ENCODE peak calls at places on chromosomes 16 and 17, in ten cellular contexts. O is mesenchymal stem cell, I is heart right ventricle, J is A549, T is fibroblast of the aortic adventitia, K is transverse colon, R is psoas muscle, F is body of pancreas, Y is SJSA1, B is brain microvascular endothelial cell. H is an unnamed sample.

GRCh38 chr16:57475711-57476339 is 10.5 kb downstream of the DOK4 start:
- DNase-seq in T (no peak), B (peak), I (no peak), J (peak), K (peak), O (peak), F (peak), Y (no peak), R (no peak), H (no peak)

GRCh38 chr17:50631908-50632571 is 2.6 kb upstream of the ABCC3 start:
- DNase-seq in K (no peak), R (no peak), Y (no peak), O (no peak), F (no peak), B (no peak), T (no peak), I (no peak), J (peak), H (peak)

GRCh38 chr17:65901394-65901793 is 290.5 kb downstream of the CEP112 start:
- DNase-seq in I (no peak), Y (no peak), R (no peak), T (no peak), B (no peak), O (no peak), J (no peak), K (no peak), F (no peak), H (no peak)

GRCh38 chr17:82172461-82173160 is 40.0 kb downstream of the CCDC57 start:
- DNase-seq in K (no peak), R (no peak), Y (no peak), T (no peak), F (no peak), I (no peak), B (no peak), O (no peak), J (no peak), H (no peak)

GRCh38 chr16:649646-650045 is 481 bp downstream of the WDR90 start:
- DNase-seq in K (no peak), R (no peak), B (no peak), I (no peak), Y (no peak), F (no peak), J (no peak), T (no peak), O (peak), H (no peak)

GRCh38 chr17:7572588-7573323 is 6.7 kb upstream of the CD68 start:
- DNase-seq in T (peak), R (peak), J (peak), K (peak), B (peak), Y (no peak), I (peak), F (peak), O (peak), H (peak)

GRCh38 chr17:80931421-80932265 is 60.0 kb upstream of the CHMP6 start:
- DNase-seq in I (no peak), R (no peak), J (no peak), Y (no peak), T (peak), B (peak), K (no peak), O (peak), F (peak), H (no peak)

GRCh38 chr16:27243725-27244362 is 24.7 kb downstream of the NSMCE1 start:
- DNase-seq in B (no peak), Y (no peak), T (no peak), I (no peak), K (no peak), F (no peak), R (no peak), O (no peak), J (no peak), H (peak)

GRCh38 chr16:55502801-55503366 is 6.0 kb upstream of the LPCAT2 start:
- DNase-seq in Y (peak), R (peak), O (peak), F (peak), K (peak), J (peak), T (peak), B (peak), I (peak), H (peak)

GRCh38 chr16:69428652-69429051 is 4.2 kb downstream of the CYB5B start:
- DNase-seq in O (no peak), T (no peak), K (no peak), I (no peak), R (no peak), Y (no peak), B (no peak), J (no peak), F (no peak), H (no peak)

GRCh38 chr16:53888222-53888621 is 184.3 kb downstream of the FTO start:
- DNase-seq in I (no peak), B (no peak), F (no peak), J (no peak), O (no peak), R (no peak), T (no peak), Y (no peak), K (no peak), H (no peak)

GRCh38 chr16:77585379-77585778 is 136.9 kb upstream of the NUDT7 start:
- DNase-seq in Y (no peak), K (no peak), J (no peak), B (peak), O (peak), T (peak), I (no peak), R (no peak), F (no peak), H (no peak)

GRCh38 chr16:81099958-81100357 is 3.8 kb upstream of the GCSH start:
- DNase-seq in J (no peak), K (no peak), I (no peak), R (no peak), Y (no peak), O (no peak), B (no peak), T (no peak), F (no peak), H (no peak)

GRCh38 chr17:42329025-42329976 is 41.0 kb downstream of the STAT5A start:
- DNase-seq in J (peak), I (no peak), O (peak), F (no peak), T (peak), Y (peak), K (no peak), B (peak), R (no peak), H (peak)

GRCh38 chr17:49337900-49338299 is 24.1 kb downstream of the ZNF652 start:
- DNase-seq in F (no peak), J (no peak), I (no peak), T (peak), B (peak), R (no peak), Y (peak), K (no peak), O (no peak), H (no peak)

GRCh38 chr16:30585022-30585399 is 486 bp downstream of the ZNF785 start:
- DNase-seq in I (no peak), O (no peak), R (no peak), B (peak), T (no peak), F (no peak), Y (no peak), J (no peak), K (peak), H (no peak)

GRCh38 chr17:45144199-45145034 is 3.9 kb upstream of the HEXIM1 start:
- DNase-seq in O (no peak), I (peak), K (peak), F (peak), Y (no peak), T (no peak), B (no peak), J (no peak), R (peak), H (no peak)

GRCh38 chr17:75877752-75878173 is 618 bp downstream of the TRIM47 start:
- DNase-seq in T (peak), F (peak), O (peak), B (peak), I (peak), J (peak), K (peak), R (peak), Y (peak), H (peak)

GRCh38 chr17:80856863-80857488 is 134.7 kb upstream of the CHMP6 start:
- DNase-seq in Y (no peak), F (no peak), J (no peak), I (no peak), O (no peak), R (no peak), B (no peak), K (no peak), T (no peak), H (no peak)

GRCh38 chr16:22353188-22353919 is 21.1 kb downstream of the CDR2 start:
- DNase-seq in Y (peak), F (no peak), B (peak), T (peak), I (no peak), K (peak), O (peak), J (peak), R (no peak), H (no peak)

GRCh38 chr17:76515291-76515949 is 14.2 kb upstream of the RHBDF2 start:
- DNase-seq in Y (peak), O (peak), J (no peak), F (peak), K (peak), B (peak), R (peak), T (peak), I (peak), H (no peak)

GRCh38 chr17:59838196-59838911 is 54.4 kb downstream of the TUBD1 start:
- DNase-seq in O (no peak), F (peak), I (no peak), B (peak), R (no peak), J (peak), T (peak), Y (no peak), K (no peak), H (no peak)

GRCh38 chr17:20202141-20202574 is 193.0 kb downstream of the SPECC1 start:
- DNase-seq in O (no peak), K (peak), R (no peak), F (no peak), I (no peak), J (peak), Y (no peak), B (no peak), T (no peak), H (no peak)

GRCh38 chr16:6207124-6207523 is 1109.5 kb upstream of the EEF2KMT start:
- DNase-seq in F (no peak), B (no peak), T (no peak), J (no peak), I (no peak), O (no peak), Y (no peak), R (no peak), K (no peak), H (no peak)

GRCh38 chr16:10840703-10841102 is 22.1 kb upstream of the TVP23A start:
- DNase-seq in T (no peak), J (no peak), I (no peak), R (no peak), K (no peak), F (no peak), B (no peak), Y (no peak), O (no peak), H (no peak)

GRCh38 chr16:5500526-5500925 is 402.9 kb upstream of the EEF2KMT start:
- DNase-seq in I (no peak), T (no peak), J (no peak), K (no peak), Y (no peak), B (no peak), R (no peak), F (no peak), O (no peak), H (no peak)

GRCh38 chr17:8038954-8039610 is at the start of gene ALOX15B:
- DNase-seq in R (no peak), O (no peak), J (no peak), F (no peak), T (no peak), Y (no peak), B (no peak), K (peak), I (no peak), H (peak)

GRCh38 chr17:10061131-10061581 is 137.2 kb downstream of the GAS7 start:
- DNase-seq in J (no peak), F (no peak), I (no peak), Y (no peak), B (no peak), K (no peak), R (peak), O (no peak), T (peak), H (no peak)

GRCh38 chr17:17748604-17749003 is 67.3 kb downstream of the RAI1 start:
- DNase-seq in K (no peak), R (no peak), Y (no peak), I (no peak), O (no peak), T (no peak), F (no peak), J (no peak), B (no peak), H (no peak)
- H3K4me3 ChIP-seq in K (no peak), R (no peak), Y (no peak), I (no peak), O (no peak), T (no peak), F (no peak), J (no peak), B (no peak), H (no peak)

GRCh38 chr17:58174871-58175270 is 8.1 kb downstream of the OR4D2 start:
- DNase-seq in K (no peak), O (no peak), B (no peak), Y (no peak), J (no peak), T (no peak), I (no peak), F (no peak), R (no peak), H (no peak)

GRCh38 chr17:58172369-58173071 is 5.7 kb downstream of the OR4D2 start:
- DNase-seq in K (no peak), I (no peak), T (peak), B (peak), O (peak), J (peak), Y (no peak), F (no peak), R (no peak), H (no peak)

GRCh38 chr17:58181796-58182195 is 10.7 kb upstream of the EPX start:
- DNase-seq in I (no peak), F (no peak), K (no peak), R (no peak), T (no peak), B (no peak), J (no peak), Y (peak), O (no peak), H (no peak)

GRCh38 chr17:58176200-58176599 is 9.4 kb downstream of the OR4D2 start:
- DNase-seq in Y (no peak), O (peak), J (no peak), B (no peak), T (peak), F (no peak), I (no peak), R (no peak), K (no peak), H (no peak)
- H3K4me3 ChIP-seq in Y (no peak), O (no peak), J (no peak), B (no peak), T (no peak), F (no peak), I (no peak), R (no peak), K (no peak), H (no peak)

DNA sequence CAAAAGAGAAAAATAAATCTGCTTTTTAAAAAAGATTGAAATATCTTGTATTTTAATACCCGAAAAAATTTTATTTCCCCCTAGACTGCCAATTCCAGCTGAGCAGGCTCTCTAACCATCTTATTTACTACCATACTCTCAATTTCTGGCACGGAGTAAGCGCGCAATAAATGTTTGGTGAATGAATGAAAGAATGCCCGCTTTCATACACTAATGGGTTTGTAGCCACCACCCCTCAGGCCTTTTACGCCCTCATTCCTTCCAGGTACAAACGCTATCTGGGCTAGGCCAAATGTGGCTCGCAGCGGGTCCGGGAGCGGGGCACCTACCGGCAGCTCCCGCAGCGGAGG is 557 bp upstream of the PLD2 start:
- DNase-seq in T (no peak), O (peak), F (peak), B (no peak), R (no peak), I (no peak), Y (no peak), K (peak), J (no peak), H (no peak)
- H3K4me3 ChIP-seq in T (peak), O (peak), F (peak), B (peak), R (peak), I (peak), Y (peak), K (peak), J (peak), H (peak)

GRCh38 chr16:58499092-58499511 is 841 bp upstream of the NDRG4 start:
- DNase-seq in F (no peak), B (no peak), Y (no peak), T (no peak), J (no peak), O (no peak), I (no peak), K (no peak), R (no peak), H (no peak)

GRCh38 chr16:58498341-58499091 is 1.4 kb upstream of the NDRG4 start:
- DNase-seq in B (no peak), O (no peak), F (no peak), Y (no peak), J (no peak), T (no peak), K (no peak), I (no peak), R (no peak), H (no peak)

GRCh38 chr16:58501242-58502131 is 1.5 kb downstream of the NDRG4 start:
- DNase-seq in Y (peak), J (no peak), R (no peak), B (no peak), K (peak), F (peak), I (no peak), T (no peak), O (no peak), H (peak)

GRCh38 chr16:58500329-58501241 is 642 bp downstream of the NDRG4 start:
- DNase-seq in F (no peak), K (no peak), Y (peak), O (peak), I (no peak), R (no peak), B (no peak), J (no peak), T (no peak), H (no peak)

DNA sequence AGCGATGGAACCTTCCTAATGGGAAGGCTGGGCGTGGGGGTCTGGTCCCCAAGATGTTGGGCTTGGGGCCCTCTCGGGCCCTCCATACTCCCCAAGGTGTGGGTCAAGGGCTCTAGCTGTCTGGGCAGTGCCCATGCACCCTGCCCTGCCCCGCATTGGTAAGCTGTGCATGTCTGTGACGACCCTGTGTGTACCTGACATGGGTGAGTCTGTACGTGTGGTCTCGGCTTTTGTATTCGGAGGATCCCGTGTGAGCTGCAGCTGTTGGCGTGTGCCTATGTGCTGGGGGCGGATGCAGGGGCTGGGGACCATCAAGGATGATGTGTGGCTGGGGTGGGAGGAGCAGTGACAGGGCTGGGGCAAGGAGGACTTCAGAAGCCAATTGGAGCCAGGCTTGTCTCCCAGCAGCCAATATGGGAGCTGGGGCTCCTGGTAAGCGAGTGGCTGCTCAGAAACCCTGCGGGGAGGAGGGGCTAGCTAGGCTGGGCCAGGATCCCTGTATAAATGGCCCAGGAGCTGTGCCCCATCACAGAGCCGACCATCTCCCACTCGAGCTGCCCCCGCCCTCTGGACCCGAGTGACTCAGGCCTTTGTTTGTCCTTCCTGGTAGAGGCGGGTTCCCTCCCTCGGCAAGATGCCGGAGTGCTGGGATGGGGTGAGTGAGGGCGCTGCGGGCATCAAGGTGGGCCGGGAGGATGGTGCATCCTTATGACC is at the start of gene NDRG4:
- DNase-seq in B (peak), F (peak), T (peak), I (peak), Y (peak), O (peak), R (peak), J (peak), K (peak), H (peak)
- H3K4me3 ChIP-seq in B (peak), F (no peak), T (peak), I (no peak), Y (peak), O (peak), R (no peak), J (peak), K (no peak), H (peak)

GRCh38 chr17:29158515-29159275 is 21.5 kb downstream of the MYO18A start:
- DNase-seq in T (peak), I (no peak), B (peak), R (no peak), Y (peak), K (no peak), O (peak), J (no peak), F (peak), H (no peak)
- H3K4me3 ChIP-seq in T (no peak), I (no peak), B (no peak), R (no peak), Y (no peak), K (no peak), O (no peak), J (no peak), F (no peak), H (no peak)

GRCh38 chr17:77666480-77666879 is 292.0 kb upstream of the TNRC6C start:
- DNase-seq in K (no peak), F (no peak), O (no peak), J (no peak), Y (no peak), R (no peak), T (no peak), B (no peak), I (no peak), H (no peak)
- H3K4me3 ChIP-seq in K (no peak), F (no peak), O (no peak), J (no peak), Y (no peak), R (no peak), T (no peak), B (no peak), I (no peak), H (no peak)

GRCh38 chr17:73550561-73550960 is 93.7 kb downstream of the SDK2 start:
- DNase-seq in R (no peak), F (no peak), B (no peak), J (no peak), O (no peak), T (no peak), K (no peak), Y (no peak), I (no peak), H (no peak)

GRCh38 chr17:73553311-73553710 is 90.9 kb downstream of the SDK2 start:
- DNase-seq in R (no peak), B (no peak), F (no peak), T (no peak), J (no peak), O (no peak), K (no peak), I (no peak), Y (no peak), H (no peak)

GRCh38 chr17:73551144-73551543 is 93.1 kb downstream of the SDK2 start:
- DNase-seq in Y (no peak), F (no peak), B (no peak), J (no peak), R (no peak), O (no peak), T (no peak), K (no peak), I (no peak), H (peak)

GRCh38 chr17:73551756-73552155 is 92.5 kb downstream of the SDK2 start:
- DNase-seq in Y (no peak), B (no peak), T (no peak), O (no peak), R (no peak), F (no peak), J (no peak), K (no peak), I (no peak), H (no peak)

GRCh38 chr17:73552300-73553088 is 91.8 kb downstream of the SDK2 start:
- DNase-seq in F (no peak), Y (no peak), O (no peak), T (no peak), K (no peak), J (no peak), B (no peak), I (no peak), R (no peak), H (peak)
- H3K4me3 ChIP-seq in F (no peak), Y (no peak), O (no peak), T (no peak), K (no peak), J (no peak), B (no peak), I (no peak), R (no peak), H (no peak)

GRCh38 chr17:39001703-39002637 is 34.8 kb upstream of the FBXO47 start:
- DNase-seq in O (peak), J (peak), K (peak), T (peak), B (peak), I (peak), F (peak), Y (no peak), R (peak), H (peak)
- H3K4me3 ChIP-seq in O (no peak), J (no peak), K (no peak), T (no peak), B (no peak), I (peak), F (no peak), Y (no peak), R (peak), H (no peak)

GRCh38 chr16:2511128-2511785 is 2.5 kb upstream of the ATP6V0C start:
- DNase-seq in Y (peak), B (peak), I (peak), R (peak), J (no peak), K (peak), O (peak), T (peak), F (no peak), H (peak)
- H3K4me3 ChIP-seq in Y (no peak), B (no peak), I (no peak), R (no peak), J (no peak), K (no peak), O (no peak), T (no peak), F (no peak), H (no peak)